ENCODE peak calls at places on chromosomes 11 and 22, in eight cellular contexts. M is esophagus squamous epithelium, R is endodermal cell, W is body of pancreas, L is ovary, E is left ventricle myocardium inferior, B is tibial artery, K is HepG2. P is an unnamed sample.

GRCh38 chr11:68594123-68594522 is 90.2 kb upstream of the GAL start:
- DNase-seq in M (no peak), R (no peak), W (no peak), L (no peak), E (no peak), B (no peak), K (no peak), P (no peak)

GRCh38 chr11:22875869-22876473 is 15.7 kb upstream of the CCDC179 start:
- DNase-seq in M (no peak), R (peak), W (peak), L (peak), E (no peak), B (peak), K (peak), P (peak)

GRCh38 chr22:18035740-18036139 is 11.4 kb upstream of the MICAL3 start:
- DNase-seq in M (no peak), R (no peak), W (peak), L (no peak), E (peak), B (no peak), K (peak), P (no peak)

GRCh38 chr11:102447193-102447592 is 5.4 kb downstream of the TMEM123 start:
- DNase-seq in M (no peak), R (no peak), W (no peak), L (no peak), E (no peak), B (no peak), K (no peak), P (no peak)

GRCh38 chr11:23778971-23779370 is 717.9 kb upstream of the LUZP2 start:
- DNase-seq in M (no peak), R (no peak), W (no peak), L (no peak), E (no peak), B (no peak), K (no peak), P (no peak)

GRCh38 chr11:113876074-113876797 is 864 bp upstream of the USP28 start:
- DNase-seq in M (no peak), R (peak), W (no peak), L (no peak), E (no peak), B (no peak), K (no peak), P (no peak)

GRCh38 chr11:120432056-120433018 is 79.2 kb upstream of the GRIK4 start:
- DNase-seq in M (no peak), R (no peak), W (peak), L (no peak), E (no peak), B (peak), K (peak), P (peak)

GRCh38 chr11:112182867-112183266 is 7.6 kb downstream of the BCO2 start:
- DNase-seq in M (no peak), R (no peak), W (no peak), L (no peak), E (no peak), B (no peak), K (no peak), P (no peak)

GRCh38 chr11:71914127-71914526 is 14.3 kb downstream of the XNDC1N start:
- DNase-seq in M (no peak), R (no peak), W (no peak), L (no peak), E (no peak), B (no peak), K (no peak), P (peak)

GRCh38 chr22:49882519-49883293 is 29.1 kb downstream of the ZBED4 start:
- DNase-seq in M (no peak), R (no peak), W (no peak), L (no peak), E (no peak), B (no peak), K (no peak), P (no peak)

GRCh38 chr11:68677432-68677831 is 6.9 kb upstream of the GAL start:
- DNase-seq in M (no peak), R (peak), W (peak), L (no peak), E (peak), B (no peak), K (peak), P (peak)

GRCh38 chr22:36258750-36259619 is 6.1 kb downstream of the APOL1 start:
- DNase-seq in M (no peak), R (peak), W (no peak), L (peak), E (peak), B (no peak), K (no peak), P (peak)

GRCh38 chr22:38872831-38873248 is 824 bp upstream of the CBX6 start:
- DNase-seq in M (no peak), R (peak), W (peak), L (peak), E (peak), B (peak), K (no peak), P (peak)

GRCh38 chr11:2717561-2717960 is 17.8 kb upstream of the KCNQ1OT1 start:
- DNase-seq in M (no peak), R (no peak), W (no peak), L (no peak), E (no peak), B (no peak), K (no peak), P (no peak)

GRCh38 chr11:59957094-59957493 is 6.7 kb upstream of the OOSP4A start:
- DNase-seq in M (no peak), R (no peak), W (no peak), L (no peak), E (no peak), B (no peak), K (no peak), P (no peak)

GRCh38 chr11:65565624-65566453 is 4.4 kb upstream of the ZNRD2 start:
- DNase-seq in M (no peak), R (no peak), W (no peak), L (no peak), E (no peak), B (no peak), K (no peak), P (peak)

GRCh38 chr11:34633990-34634725 is 13.3 kb downstream of the EHF start:
- DNase-seq in M (no peak), R (peak), W (peak), L (no peak), E (no peak), B (no peak), K (peak), P (peak)

GRCh38 chr11:107719557-107720304 is 7.9 kb upstream of the SLN start:
- DNase-seq in M (no peak), R (no peak), W (no peak), L (no peak), E (no peak), B (no peak), K (no peak), P (peak)

GRCh38 chr22:35841907-35842518 is 124.3 kb downstream of the APOL5 start:
- DNase-seq in M (no peak), R (no peak), W (no peak), L (no peak), E (no peak), B (no peak), K (no peak), P (no peak)

GRCh38 chr22:32323513-32324164 is 34.0 kb upstream of the RFPL3 start:
- DNase-seq in M (no peak), R (peak), W (no peak), L (no peak), E (no peak), B (no peak), K (no peak), P (no peak)

GRCh38 chr22:49736538-49736937 is 91.1 kb downstream of the BRD1 start:
- DNase-seq in M (no peak), R (peak), W (no peak), L (no peak), E (no peak), B (no peak), K (no peak), P (no peak)

GRCh38 chr11:134038897-134039470 is 29.9 kb upstream of the JAM3 start:
- DNase-seq in M (no peak), R (no peak), W (no peak), L (peak), E (no peak), B (no peak), K (no peak), P (no peak)

GRCh38 chr11:76602431-76602861 is 68.1 kb downstream of the LRRC32 start:
- DNase-seq in M (no peak), R (peak), W (no peak), L (peak), E (peak), B (no peak), K (no peak), P (peak)

GRCh38 chr11:61899146-61899841 is 7.9 kb upstream of the FADS3 start:
- DNase-seq in M (peak), R (peak), W (peak), L (peak), E (peak), B (peak), K (peak), P (peak)

GRCh38 chr11:120233207-120233803 is 6.6 kb upstream of the POU2F3 start:
- DNase-seq in M (no peak), R (no peak), W (no peak), L (no peak), E (no peak), B (no peak), K (no peak), P (no peak)

GRCh38 chr11:34166806-34167740 is 61.6 kb downstream of the NAT10 start:
- DNase-seq in M (no peak), R (no peak), W (no peak), L (no peak), E (no peak), B (no peak), K (no peak), P (no peak)

GRCh38 chr22:23829845-23830372 is 8.9 kb downstream of the DERL3 start:
- DNase-seq in M (no peak), R (no peak), W (no peak), L (no peak), E (no peak), B (no peak), K (no peak), P (peak)

GRCh38 chr22:23537421-23537820 is 42.7 kb downstream of the IGLL1 start:
- DNase-seq in M (no peak), R (peak), W (no peak), L (peak), E (no peak), B (no peak), K (no peak), P (no peak)

GRCh38 chr22:26568207-26568706 is 21.7 kb downstream of the TPST2 start:
- DNase-seq in M (no peak), R (peak), W (no peak), L (no peak), E (no peak), B (no peak), K (no peak), P (no peak)

GRCh38 chr11:88104408-88104807 is 70.8 kb downstream of the RAB38 start:
- DNase-seq in M (no peak), R (no peak), W (peak), L (no peak), E (no peak), B (no peak), K (no peak), P (no peak)

GRCh38 chr22:46065733-46066454 is 84.4 kb upstream of the PPARA start:
- DNase-seq in M (no peak), R (no peak), W (no peak), L (no peak), E (no peak), B (no peak), K (no peak), P (peak)
- H3K4me3 ChIP-seq in M (peak), R (no peak), W (no peak), L (peak), E (peak), B (peak), K (no peak), P (peak)

GRCh38 chr11:109819410-109819809 is 273.8 kb upstream of the ZC3H12C start:
- DNase-seq in M (no peak), R (peak), W (no peak), L (no peak), E (no peak), B (no peak), K (no peak), P (no peak)

GRCh38 chr11:109818303-109818702 is 274.9 kb upstream of the ZC3H12C start:
- DNase-seq in M (no peak), R (no peak), W (no peak), L (no peak), E (no peak), B (no peak), K (no peak), P (no peak)

DNA sequence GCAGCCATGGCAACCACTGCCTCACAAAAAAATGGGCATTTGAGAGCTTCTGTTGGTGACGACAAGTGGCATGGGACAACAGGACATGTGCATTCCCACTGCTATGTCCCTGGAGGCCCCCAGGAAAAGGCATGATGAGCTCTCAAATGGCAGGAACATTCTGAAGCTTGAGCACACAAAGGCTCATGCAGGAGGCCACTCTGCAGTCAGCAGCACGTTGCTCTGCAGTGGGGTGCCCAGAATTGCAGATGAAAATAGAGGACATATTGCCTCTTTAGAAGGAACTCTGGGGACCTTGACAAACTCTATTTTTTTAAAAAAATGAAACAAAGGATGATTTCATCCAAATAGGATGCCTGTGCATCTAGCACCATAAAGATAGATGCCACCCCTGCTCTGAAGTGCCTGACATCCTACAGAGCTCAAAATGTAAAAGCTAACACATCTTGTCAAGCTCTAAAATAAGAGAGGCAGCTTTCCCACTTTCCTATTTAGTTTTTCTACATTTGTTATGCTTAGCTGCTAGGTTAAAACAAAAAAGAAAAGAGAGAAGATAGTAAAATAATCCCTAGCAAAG is 277.6 kb upstream of the ZC3H12C start:
- DNase-seq in M (no peak), R (no peak), W (no peak), L (no peak), E (no peak), B (no peak), K (no peak), P (no peak)
- TF ChIP-seq CTCF in M (no peak), R (no peak), W (no peak), L (no peak), E (no peak), B (no peak), K (no peak), P (no peak)

GRCh38 chr22:37715760-37716159 is 18.9 kb downstream of the TRIOBP start:
- DNase-seq in M (no peak), R (no peak), W (no peak), L (no peak), E (no peak), B (no peak), K (no peak), P (no peak)
- H3K4me3 ChIP-seq in M (no peak), R (no peak), W (no peak), L (no peak), E (no peak), B (no peak), K (no peak), P (no peak)

DNA sequence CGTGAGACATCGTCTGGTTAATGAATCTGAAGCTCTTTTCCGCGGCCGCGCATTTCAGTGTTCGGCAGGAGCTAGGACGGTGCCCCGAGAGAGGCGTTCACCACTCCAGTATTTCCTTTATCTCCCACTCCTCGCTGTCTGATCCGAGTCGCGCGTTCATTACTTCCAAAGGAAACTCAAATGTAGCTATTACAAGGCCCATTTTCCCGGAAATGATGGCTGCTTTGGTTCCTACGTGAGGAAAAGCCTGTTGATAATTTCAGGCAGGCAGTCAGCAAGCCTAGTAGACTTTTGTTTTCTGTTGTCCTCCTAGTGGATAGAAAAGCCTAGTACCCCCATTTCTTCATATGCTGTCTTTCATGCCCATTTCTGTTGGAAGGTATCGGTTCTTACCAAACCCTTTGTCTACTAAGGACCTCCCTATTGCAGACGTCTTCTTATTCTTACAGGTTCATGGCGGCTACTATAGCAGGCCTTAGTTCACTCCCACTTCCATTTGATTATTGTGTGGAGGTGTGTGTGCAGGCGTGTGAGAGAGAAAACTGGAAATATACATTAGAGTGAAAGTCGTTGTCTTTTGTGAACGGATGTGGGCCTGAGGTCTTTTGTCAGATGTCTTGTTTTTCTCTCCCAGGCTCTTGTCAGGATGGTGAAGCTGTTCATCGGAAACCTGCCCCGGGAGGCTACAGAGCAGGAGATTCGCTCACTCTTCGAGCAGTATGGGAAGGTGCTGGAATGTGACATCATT is 737 bp downstream of the RBM4 start:
- DNase-seq in M (no peak), R (no peak), W (peak), L (no peak), E (no peak), B (peak), K (peak), P (peak)
- TF ChIP-seq CTCF in M (no peak), R (peak), W (no peak), L (no peak), E (no peak), B (no peak), K (no peak), P (peak)

GRCh38 chr22:19464546-19464945 is 14.4 kb downstream of the UFD1 start:
- DNase-seq in M (no peak), R (no peak), W (no peak), L (no peak), E (no peak), B (no peak), K (no peak), P (no peak)

GRCh38 chr22:19464975-19465374 is 14.0 kb downstream of the UFD1 start:
- DNase-seq in M (no peak), R (no peak), W (no peak), L (no peak), E (no peak), B (no peak), K (no peak), P (no peak)

GRCh38 chr22:19463008-19463407 is 15.5 kb upstream of the C22orf39 start:
- DNase-seq in M (no peak), R (no peak), W (no peak), L (no peak), E (no peak), B (no peak), K (no peak), P (no peak)

GRCh38 chr22:19461506-19461905 is 14.0 kb upstream of the C22orf39 start:
- DNase-seq in M (no peak), R (no peak), W (no peak), L (no peak), E (no peak), B (no peak), K (no peak), P (no peak)

DNA sequence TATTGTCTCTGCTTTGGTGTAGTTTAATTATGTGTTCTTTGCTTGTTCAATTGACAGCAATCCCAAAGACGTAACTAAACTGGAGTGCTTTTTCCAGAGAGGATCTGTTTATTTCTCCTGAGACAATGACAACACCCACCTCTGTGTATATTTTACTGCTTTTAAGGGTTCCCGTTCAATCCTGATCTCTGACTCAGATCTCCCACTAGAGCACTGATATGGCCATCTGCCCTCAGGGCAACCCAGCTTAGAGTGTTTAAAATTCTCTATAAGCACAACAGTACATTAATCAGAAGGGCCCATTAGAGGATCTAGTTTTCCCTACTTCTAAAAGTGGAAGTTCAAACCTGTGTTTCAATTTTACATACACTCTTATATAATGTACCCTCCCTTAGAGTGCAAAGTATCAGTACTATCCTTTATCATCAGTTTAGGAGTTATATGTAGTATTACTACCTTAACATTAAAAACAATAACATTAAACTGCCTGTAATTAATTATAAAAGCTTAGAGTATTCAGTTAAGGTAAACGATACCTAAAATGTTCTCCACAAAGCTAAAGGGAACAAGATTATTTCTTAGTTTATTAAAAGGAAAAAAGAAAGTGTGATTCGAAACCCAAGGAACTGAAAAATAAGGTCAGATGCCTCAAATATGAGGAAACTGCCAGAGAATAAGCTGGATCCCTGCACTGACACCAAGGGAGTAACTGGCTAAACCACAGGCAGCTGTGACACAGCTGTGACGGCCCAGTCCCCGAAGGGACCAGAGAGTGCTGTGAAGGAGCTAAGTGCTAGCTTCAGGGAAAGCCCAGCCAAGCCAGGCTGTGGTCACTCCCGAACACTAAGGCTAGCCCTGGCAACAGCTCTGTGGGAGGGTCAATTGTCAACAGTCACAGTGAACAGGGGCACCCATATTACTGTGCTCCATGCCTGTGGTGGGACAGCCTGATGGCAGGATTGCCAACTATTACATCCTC is 15.2 kb downstream of the UFD1 start:
- DNase-seq in M (no peak), R (no peak), W (peak), L (no peak), E (peak), B (no peak), K (no peak), P (peak)
- H3K4me3 ChIP-seq in M (no peak), R (no peak), W (no peak), L (no peak), E (no peak), B (no peak), K (no peak), P (no peak)

P was measured in fibroblast of the aortic adventitia.